ENCODE peak calls at places on chromosome 11, in eight cellular contexts. O is NCI-H526; R is substantia nigra; I is stimulated activated CD8-positive, alpha-beta memory T cell treated with anti-CD3 and anti-CD28 coated beads, Interleukin-4, amount 100 ng/mL, for 1 hour; A is choroid plexus epithelial cell; Q is A549; Y is C1 segment of cervical spinal cord; S is CD4-positive, CD25-positive, alpha-beta regulatory T cell. H is an unnamed sample.

GRCh38 chr11:46360878-46361277 is 13.6 kb downstream of the DGKZ start:
- DNase-seq in Q (no peak), S (no peak), O (no peak), I (no peak), A (peak; percentile 39), Y (no peak), R (no peak), H (no peak)

GRCh38 chr11:97756571-97757335 is 1264.0 kb upstream of the CNTN5 start:
- DNase-seq in S (no peak), I (no peak), O (no peak), A (no peak), R (no peak), Y (no peak), Q (no peak), H (no peak)

GRCh38 chr11:100851129-100851528 is 164.0 kb downstream of the ARHGAP42 start:
- DNase-seq in I (no peak), S (no peak), R (no peak), O (no peak), Q (no peak), Y (no peak), A (peak; percentile 39), H (no peak)

GRCh38 chr11:117045196-117045595 is 53.0 kb downstream of the SIK3 start:
- DNase-seq in S (no peak), Q (no peak), Y (no peak), I (no peak), A (peak; percentile 72), O (peak; percentile 21), R (no peak), H (peak; percentile 64)

GRCh38 chr11:70547821-70548670 is 149.7 kb downstream of the CTTN start:
- DNase-seq in S (no peak), R (no peak), Y (no peak), A (no peak), Q (no peak), O (peak; percentile 84), I (no peak), H (no peak)

GRCh38 chr11:35661539-35661938 is 1.0 kb upstream of the TRIM44 start:
- DNase-seq in R (no peak), S (no peak), Y (no peak), I (no peak), A (no peak), Q (no peak), O (no peak), H (no peak)

GRCh38 chr11:90220391-90220790 is 2.5 kb downstream of the CHORDC1 start:
- DNase-seq in I (no peak), Q (peak; percentile 7), A (peak; percentile 60), Y (no peak), O (no peak), S (no peak), R (no peak), H (peak; percentile 46)

GRCh38 chr11:81237139-81237538 is 1496.5 kb downstream of the FAM181B start:
- DNase-seq in Y (no peak), R (no peak), I (no peak), Q (no peak), O (peak; percentile 86), S (no peak), A (peak; percentile 87), H (peak; percentile 50)

GRCh38 chr11:30106222-30106621 is 89.4 kb upstream of the KCNA4 start:
- DNase-seq in A (peak; percentile 2), I (no peak), Y (no peak), R (no peak), S (no peak), O (no peak), Q (no peak), H (peak; percentile 1)

GRCh38 chr11:8273281-8273680 is 9.6 kb upstream of the LMO1 start:
- DNase-seq in Y (no peak), I (no peak), Q (peak; percentile 33), S (no peak), O (no peak), R (no peak), A (peak; percentile 60), H (peak; percentile 9)

GRCh38 chr11:94832604-94833238 is 64.6 kb downstream of the AMOTL1 start:
- DNase-seq in R (no peak), A (no peak), O (no peak), S (no peak), Q (no peak), Y (no peak), I (no peak), H (no peak)

GRCh38 chr11:7638710-7639642 is 34.3 kb downstream of the CYB5R2 start:
- DNase-seq in R (no peak), S (no peak), A (no peak), Y (no peak), I (no peak), Q (no peak), O (peak; percentile 44), H (no peak)

GRCh38 chr11:62922653-62923371 is 1.6 kb upstream of the CHRM1 start:
- DNase-seq in Q (peak; percentile 50), Y (no peak), R (no peak), I (no peak), A (no peak), S (no peak), O (peak; percentile 64), H (no peak)

GRCh38 chr11:2267871-2268825 is 2.2 kb downstream of the ASCL2 start:
- DNase-seq in Q (no peak), O (peak; percentile 78), Y (no peak), S (no peak), R (no peak), I (no peak), A (no peak), H (no peak)

GRCh38 chr11:113477321-113477720 is 2.1 kb upstream of the DRD2 start:
- DNase-seq in A (peak; percentile 4), Q (no peak), O (peak; percentile 89), R (no peak), I (no peak), Y (no peak), S (no peak), H (no peak)

H was measured in astrocyte of the spinal cord.